ENCODE peak calls at places on chromosomes 13 and 19, in six cellular contexts. M is putamen, X is HuH-7.5, A is heart left ventricle, T is omental fat pad, C is NCI-H510A. R is an unnamed sample.
A peak's percentile ranks its signal among the peaks of the same experiment; 100 is the strongest.

GRCh38 chr13:73913043-73913740 is 221.0 kb downstream of the KLF12 start:
- DNase-seq in X (no peak), A (no peak), M (no peak), T (no peak), C (no peak), R (no peak)

GRCh38 chr19:49344516-49345423 is 9.6 kb downstream of the CD37 start:
- DNase-seq in A (no peak), T (no peak), M (no peak), C (no peak), X (no peak), R (no peak)

GRCh38 chr13:48804836-48805601 is 151.3 kb downstream of the CYSLTR2 start:
- DNase-seq in T (no peak), M (no peak), X (no peak), C (no peak), A (no peak), R (no peak)

GRCh38 chr13:53045110-53045509 is 16.5 kb downstream of the OLFM4 start:
- DNase-seq in M (no peak), T (no peak), A (peak; percentile 26), X (no peak), C (no peak), R (peak; percentile 17)

GRCh38 chr13:52414963-52415362 is 9.0 kb upstream of the THSD1 start:
- DNase-seq in X (no peak), A (no peak), C (no peak), T (no peak), M (no peak), R (no peak)

GRCh38 chr13:27621366-27622101 is at the start of gene POLR1D:
- DNase-seq in C (peak; percentile 56), A (peak; percentile 84), T (peak; percentile 87), M (peak; percentile 86), X (peak; percentile 55), R (peak; percentile 87)

GRCh38 chr13:40446365-40446764 is 220.1 kb downstream of the FOXO1 start:
- DNase-seq in M (no peak), X (no peak), C (no peak), T (no peak), A (no peak), R (no peak)

GRCh38 chr13:39684531-39685137 is 29.2 kb downstream of the COG6 start:
- DNase-seq in C (no peak), M (no peak), X (no peak), A (no peak), T (no peak), R (no peak)

GRCh38 chr13:46165485-46166220 is 16.3 kb downstream of the LCP1 start:
- DNase-seq in A (no peak), C (no peak), M (no peak), X (no peak), T (no peak), R (no peak)

GRCh38 chr19:45640849-45641273 is 1.7 kb upstream of the EML2 start:
- DNase-seq in C (no peak), T (no peak), M (no peak), A (no peak), X (no peak), R (peak; percentile 25)

GRCh38 chr19:56071151-56071550 is 49.9 kb downstream of the ZNF787 start:
- DNase-seq in T (no peak), X (peak; percentile 37), C (no peak), M (no peak), A (no peak), R (no peak)

GRCh38 chr19:29211562-29212416 is 1.2 kb downstream of the UQCRFS1 start:
- DNase-seq in A (no peak), C (no peak), T (no peak), X (peak; percentile 14), M (no peak), R (no peak)

GRCh38 chr19:28710278-28710677 is 502.7 kb downstream of the UQCRFS1 start:
- DNase-seq in C (no peak), M (peak; percentile 66), A (no peak), X (no peak), T (no peak), R (no peak)

GRCh38 chr19:49502866-49503581 is 6.8 kb downstream of the RPS11 start:
- DNase-seq in M (no peak), X (peak; percentile 63), C (peak; percentile 75), A (no peak), T (no peak), R (no peak)

GRCh38 chr13:49395416-49396277 is 48.2 kb downstream of the CAB39L start:
- DNase-seq in T (no peak), M (no peak), X (no peak), A (no peak), C (no peak), R (no peak)

GRCh38 chr13:112796190-112796915 is 106.5 kb downstream of the ATP11A start:
- DNase-seq in X (no peak), M (no peak), T (no peak), C (no peak), A (no peak), R (no peak)

GRCh38 chr19:12939292-12939606 is 840 bp downstream of the CALR start:
- DNase-seq in X (no peak), M (no peak), T (no peak), C (no peak), A (no peak), R (no peak)